ENCODE peak calls at places on chromosomes 2 and 18, in four cellular contexts. F, T, W and Z are unnamed samples. For H3K4me1, the result is how much of the 10 kb centered on the place peaks cover.

GRCh38 chr2:187875836-187876235 is 321.6 kb upstream of the TFPI start:
- DNase-seq in W (no peak), T (no peak), F (no peak), Z (no peak)

GRCh38 chr2:47002480-47003381 is 87.1 kb upstream of the MCFD2 start:
- DNase-seq in T (no peak), F (peak), W (no peak), Z (no peak)

GRCh38 chr2:168490916-168491605 is 35.0 kb downstream of the CERS6 start:
- DNase-seq in W (no peak), T (no peak), F (no peak), Z (no peak)

GRCh38 chr2:233261819-233262555 is 10.5 kb downstream of the ATG16L1 start:
- DNase-seq in W (no peak), T (no peak), F (no peak), Z (no peak)

GRCh38 chr2:200352631-200353030 is 46.1 kb downstream of the SPATS2L start:
- DNase-seq in F (no peak), W (no peak), T (no peak), Z (no peak)

GRCh38 chr18:23619388-23619873 is 33.1 kb upstream of the NPC1 start:
- DNase-seq in T (no peak), W (peak), F (peak), Z (no peak)

GRCh38 chr2:239315308-239315707 is 85.5 kb downstream of the HDAC4 start:
- DNase-seq in W (peak), F (no peak), T (no peak), Z (no peak)

GRCh38 chr2:126858991-126859390 is 39.7 kb upstream of the TEX51 start:
- DNase-seq in F (no peak), T (no peak), W (no peak), Z (no peak)

GRCh38 chr2:217218269-217219140 is 358.6 kb upstream of the TNP1 start:
- DNase-seq in W (no peak), T (no peak), F (no peak), Z (no peak)

GRCh38 chr18:79400091-79400590 is 4.4 kb downstream of the NFATC1 start:
- DNase-seq in F (peak), W (peak), T (peak), Z (peak)

GRCh38 chr2:204673877-204674276 is 128.6 kb downstream of the PARD3B start:
- DNase-seq in T (no peak), W (no peak), F (no peak), Z (no peak)

GRCh38 chr2:8090748-8091700 is 590.8 kb upstream of the ID2 start:
- DNase-seq in F (peak), W (peak), T (no peak), Z (peak)

GRCh38 chr2:108575132-108575966 is 41.1 kb downstream of the LIMS1 start:
- DNase-seq in F (no peak), W (no peak), T (no peak), Z (no peak)

GRCh38 chr2:108579631-108580030 is 45.4 kb downstream of the LIMS1 start:
- DNase-seq in T (no peak), F (peak), W (no peak), Z (peak)

GRCh38 chr2:108580079-108580478 is 45.8 kb downstream of the LIMS1 start:
- DNase-seq in W (no peak), F (no peak), T (no peak), Z (no peak)

GRCh38 chr2:108574332-108574731 is 40.1 kb downstream of the LIMS1 start:
- DNase-seq in F (no peak), T (no peak), W (no peak), Z (no peak)

GRCh38 chr2:108577099-108577498 is 42.8 kb downstream of the LIMS1 start:
- DNase-seq in T (no peak), F (no peak), W (no peak), Z (no peak)
- H3K4me1 ChIP-seq in T (under half), F (half or more), W (under half), Z (half or more)

GRCh38 chr2:26298638-26299393 is 47.1 kb upstream of the SELENOI start:
- DNase-seq in T (no peak), W (peak), F (no peak), Z (peak)

GRCh38 chr2:26299488-26300092 is 46.4 kb upstream of the SELENOI start:
- DNase-seq in F (no peak), W (peak), T (no peak), Z (peak)

GRCh38 chr2:26298286-26298637 is 47.7 kb upstream of the SELENOI start:
- DNase-seq in T (no peak), F (no peak), W (no peak), Z (no peak)

GRCh38 chr2:26302846-26303245 is 43.1 kb upstream of the SELENOI start:
- DNase-seq in F (peak), T (no peak), W (no peak), Z (peak)

DNA sequence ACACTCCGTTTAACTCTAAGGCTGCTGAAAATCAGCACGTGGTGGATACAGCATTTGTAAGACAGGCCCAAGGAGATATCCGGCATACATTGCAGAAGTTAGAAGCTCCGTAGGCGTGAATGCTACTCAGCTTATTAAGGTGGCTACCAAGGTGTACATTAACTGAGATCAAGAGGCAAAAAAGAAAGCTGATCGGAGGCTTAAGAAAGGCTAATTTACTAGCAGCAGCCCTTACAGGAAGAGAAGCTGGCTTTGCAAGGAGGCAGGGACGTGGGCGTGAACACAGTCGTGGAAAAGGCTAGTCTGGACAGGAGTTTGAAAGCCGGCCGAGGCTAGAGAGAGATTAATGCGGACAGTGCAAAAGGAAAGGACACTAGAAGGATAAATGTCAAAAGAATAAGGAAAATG is 45.7 kb upstream of the SELENOI start:
- DNase-seq in T (no peak), W (peak), F (no peak), Z (peak)
- H3K4me3 ChIP-seq in T (peak), W (peak), F (peak), Z (peak)

GRCh38 chr2:55155764-55156221 is 76.3 kb downstream of the CLHC1 start:
- DNase-seq in W (no peak), F (no peak), T (no peak), Z (no peak)
- H3K4me1 ChIP-seq in W (half or more), F (half or more), T (under half), Z (half or more)

GRCh38 chr2:38374978-38375377 is 2.1 kb downstream of the ATL2 start:
- DNase-seq in T (no peak), W (no peak), F (no peak), Z (no peak)
- H3K4me3 ChIP-seq in T (peak), W (peak), F (peak), Z (no peak)